ENCODE peak calls at places on chromosomes 3 and 15, in eight cellular contexts. S, D, Y, T, L, P, I and V are unnamed samples.

GRCh38 chr3:88369767-88370166 is 220.0 kb downstream of the C3orf38 start:
- DNase-seq in S (no peak), D (no peak), Y (no peak), T (no peak), L (no peak), P (no peak), I (no peak), V (no peak)

GRCh38 chr3:148879256-148879655 is 14.2 kb downstream of the CPA3 start:
- DNase-seq in S (no peak), D (no peak), Y (no peak), T (no peak), L (no peak), P (no peak), I (no peak), V (no peak)

GRCh38 chr3:162141232-162141631 is 644.6 kb downstream of the OTOL1 start:
- DNase-seq in S (no peak), D (no peak), Y (no peak), T (peak; percentile 77), L (no peak), P (no peak), I (peak; percentile 8), V (peak; percentile 16)

GRCh38 chr15:93239993-93240392 is 151.0 kb upstream of the RGMA start:
- DNase-seq in S (no peak), D (no peak), Y (no peak), T (no peak), L (no peak), P (no peak), I (no peak), V (no peak)

GRCh38 chr15:85750807-85751730 is 43.7 kb downstream of the KLHL25 start:
- DNase-seq in S (no peak), D (no peak), Y (peak; percentile 74), T (no peak), L (no peak), P (no peak), I (no peak), V (no peak)

GRCh38 chr3:67329358-67329757 is 325.1 kb downstream of the SUCLG2 start:
- DNase-seq in S (no peak), D (no peak), Y (no peak), T (no peak), L (peak; percentile 1), P (no peak), I (no peak), V (no peak)

GRCh38 chr15:65558336-65558735 is 28.1 kb downstream of the HACD3 start:
- DNase-seq in S (no peak), D (no peak), Y (no peak), T (peak; percentile 86), L (no peak), P (no peak), I (no peak), V (no peak)

GRCh38 chr15:79093352-79093935 is 2.9 kb upstream of the RASGRF1 start:
- DNase-seq in S (no peak), D (no peak), Y (peak; percentile 34), T (no peak), L (no peak), P (no peak), I (no peak), V (no peak)

GRCh38 chr15:69926011-69926410 is 171.7 kb downstream of the TLE3 start:
- DNase-seq in S (no peak), D (no peak), Y (no peak), T (no peak), L (no peak), P (no peak), I (no peak), V (no peak)

DNA sequence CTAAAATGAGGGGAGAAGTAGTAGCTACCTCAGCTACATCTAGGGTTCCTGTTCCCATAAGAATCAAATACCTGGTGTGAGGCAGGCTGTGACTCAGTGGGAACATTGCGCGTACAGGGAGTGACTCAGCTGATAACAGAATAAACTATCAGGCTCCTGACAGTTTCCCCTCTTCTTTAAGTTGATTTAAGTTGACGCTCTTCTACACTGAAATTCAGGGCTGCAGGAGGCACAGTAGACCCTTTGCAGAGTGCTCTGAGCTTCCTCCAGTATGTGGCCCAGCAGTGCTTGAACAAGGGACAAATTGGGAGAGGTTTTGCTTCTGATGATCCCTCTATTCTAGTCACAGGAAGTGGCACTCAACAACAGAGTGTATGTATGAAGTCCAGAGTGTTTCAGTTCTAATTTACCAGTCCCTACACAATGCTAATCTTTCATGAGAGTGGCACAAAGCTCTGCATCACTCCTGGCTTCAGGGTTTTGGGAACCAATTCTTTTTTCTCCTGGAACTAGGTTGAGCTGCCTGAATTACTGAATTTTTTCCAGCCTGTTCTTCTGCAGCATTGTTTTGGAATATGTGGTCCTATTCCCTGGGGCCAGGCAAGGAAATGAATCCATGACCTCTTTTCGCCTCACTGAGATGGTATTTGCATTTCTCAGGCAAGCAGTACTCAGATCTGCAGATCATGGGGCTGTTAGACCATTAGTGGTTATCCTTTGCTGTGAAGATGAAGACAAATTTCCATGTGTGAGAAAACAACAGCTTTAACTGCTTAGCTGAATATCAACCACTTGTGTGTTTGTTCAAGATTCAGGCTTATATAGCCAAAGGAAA is 25.5 kb upstream of the GPR171 start:
- DNase-seq in S (no peak), D (no peak), Y (no peak), T (peak; percentile 95), L (no peak), P (no peak), I (peak; percentile 93), V (peak; percentile 63)
- H3K4me3 ChIP-seq in S (no peak overlapping the region), D (no peak overlapping the region), Y (no peak overlapping the region), T (no peak overlapping the region), L (no peak overlapping the region), P (no peak overlapping the region), I (no peak overlapping the region), V (no peak overlapping the region)

GRCh38 chr3:13193320-13194284 is 120.4 kb upstream of the IQSEC1 start:
- DNase-seq in S (no peak), D (no peak), Y (no peak), T (no peak), L (no peak), P (no peak), I (no peak), V (no peak)

GRCh38 chr3:13194285-13195209 is 121.3 kb upstream of the IQSEC1 start:
- DNase-seq in S (no peak), D (no peak), Y (no peak), T (no peak), L (no peak), P (no peak), I (no peak), V (no peak)

GRCh38 chr3:13197795-13198194 is 124.6 kb upstream of the IQSEC1 start:
- DNase-seq in S (no peak), D (no peak), Y (no peak), T (no peak), L (no peak), P (no peak), I (no peak), V (no peak)

GRCh38 chr3:13197281-13197680 is 124.1 kb upstream of the IQSEC1 start:
- DNase-seq in S (no peak), D (no peak), Y (no peak), T (no peak), L (no peak), P (no peak), I (no peak), V (no peak)

GRCh38 chr3:13195374-13195773 is 122.1 kb upstream of the IQSEC1 start:
- DNase-seq in S (no peak), D (no peak), Y (no peak), T (no peak), L (no peak), P (no peak), I (no peak), V (no peak)
- H3K4me3 ChIP-seq in S (no peak overlapping the region), D (no peak overlapping the region), Y (no peak overlapping the region), T (no peak overlapping the region), L (no peak overlapping the region), P (no peak overlapping the region), I (no peak overlapping the region), V (no peak overlapping the region)

GRCh38 chr15:38208779-38209178 is 43.9 kb upstream of the SPRED1 start:
- DNase-seq in S (no peak), D (no peak), Y (no peak), T (no peak), L (no peak), P (no peak), I (peak; percentile 53), V (no peak)
- H3K4me3 ChIP-seq in S (no peak overlapping the region), D (no peak overlapping the region), Y (no peak overlapping the region), T (no peak overlapping the region), L (no peak overlapping the region), P (no peak overlapping the region), I (no peak overlapping the region), V (no peak overlapping the region)

GRCh38 chr15:51621155-51621554 is 1.4 kb downstream of the DMXL2 start:
- DNase-seq in S (no peak), D (no peak), Y (no peak), T (no peak), L (no peak), P (no peak), I (no peak), V (no peak)
- H3K4me3 ChIP-seq in S (peak overlapping the region; percentile 88), D (no peak overlapping the region), Y (peak overlapping the region; percentile 68), T (no peak overlapping the region), L (peak overlapping the region; percentile 75), P (peak overlapping the region; percentile 64), I (no peak overlapping the region), V (peak overlapping the region; percentile 88)

DNA sequence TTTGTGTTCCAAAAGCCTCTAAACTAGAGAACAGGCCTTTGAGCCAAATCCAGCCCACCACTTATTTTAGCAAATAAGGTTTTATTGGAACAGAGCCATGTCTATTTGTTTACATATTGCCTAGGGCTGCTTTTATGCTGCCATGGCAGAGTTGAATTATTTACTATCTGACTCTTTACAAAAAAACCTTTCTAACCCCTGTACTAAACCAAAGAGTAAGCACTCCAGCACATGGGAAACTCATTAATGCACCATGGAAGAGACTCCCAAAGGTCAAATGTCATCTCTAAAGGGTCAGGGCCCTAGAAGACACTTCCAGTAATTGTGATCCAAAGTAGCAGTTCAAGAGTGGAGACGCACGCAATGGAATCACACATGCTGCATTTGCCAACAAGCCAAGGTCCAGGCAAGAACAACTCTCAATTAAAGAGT is 22.3 kb downstream of the OSBPL10 start:
- DNase-seq in S (no peak), D (no peak), Y (no peak), T (no peak), L (no peak), P (no peak), I (no peak), V (no peak)
- H3K4me3 ChIP-seq in S (peak overlapping the region; percentile 53), D (no peak overlapping the region), Y (no peak overlapping the region), T (no peak overlapping the region), L (no peak overlapping the region), P (no peak overlapping the region), I (no peak overlapping the region), V (no peak overlapping the region)

GRCh38 chr15:22961661-22962221 is 18.4 kb downstream of the CYFIP1 start:
- DNase-seq in S (no peak), D (no peak), Y (peak; percentile 71), T (peak; percentile 41), L (no peak), P (no peak), I (no peak), V (no peak)
- H3K4me3 ChIP-seq in S (peak overlapping the region; percentile 26), D (no peak overlapping the region), Y (peak overlapping the region; percentile 15), T (no peak overlapping the region), L (no peak overlapping the region), P (no peak overlapping the region), I (no peak overlapping the region), V (no peak overlapping the region)